ENCODE peak calls at places on chromosome X, in six cellular contexts. D is Panc1; V is CD8-positive, alpha-beta memory T cell; Y is PC-3; H is activated CD4-positive, alpha-beta memory T cell treated with anti-CD3 and anti-CD28 coated beads for 36 hours; B is brain pericyte. W is an unnamed sample.

GRCh38 chrX:128035318-128035717 is 16.9 kb downstream of the ACTRT1 start:
- DNase-seq in D (no peak), V (no peak), Y (no peak), H (no peak), B (no peak), W (no peak)

GRCh38 chrX:148135738-148136137 is 154.6 kb downstream of the FMR1NB start:
- DNase-seq in D (no peak), V (no peak), Y (peak), H (no peak), B (no peak), W (no peak)

GRCh38 chrX:69179380-69179911 is 14.2 kb upstream of the PJA1 start:
- DNase-seq in D (no peak), V (no peak), Y (no peak), H (no peak), B (no peak), W (no peak)

GRCh38 chrX:46912098-46912672 is at the start of gene JADE3:
- DNase-seq in D (peak), V (no peak), Y (peak), H (peak), B (no peak), W (peak)

GRCh38 chrX:42246814-42247213 is 323.5 kb upstream of the CASK start:
- DNase-seq in D (no peak), V (no peak), Y (peak), H (no peak), B (no peak), W (peak)

GRCh38 chrX:17876135-17876534 is 15.0 kb upstream of the RAI2 start:
- DNase-seq in D (no peak), V (no peak), Y (peak), H (no peak), B (no peak), W (no peak)

GRCh38 chrX:23884427-23885024 is 23.2 kb downstream of the APOO start:
- DNase-seq in D (no peak), V (no peak), Y (peak), H (no peak), B (no peak), W (no peak)

GRCh38 chrX:136255543-136255942 is 4.3 kb upstream of the MAP7D3 start:
- DNase-seq in D (no peak), V (no peak), Y (no peak), H (no peak), B (no peak), W (no peak)

GRCh38 chrX:87664381-87664780 is 146.8 kb downstream of the KLHL4 start:
- DNase-seq in D (peak), V (no peak), Y (peak), H (no peak), B (no peak), W (no peak)

GRCh38 chrX:30620980-30621716 is 32.1 kb upstream of the GK start:
- DNase-seq in D (no peak), V (no peak), Y (peak), H (no peak), B (no peak), W (peak)

GRCh38 chrX:150984164-150984824 is 1.2 kb downstream of the HMGB3 start:
- DNase-seq in D (no peak), V (no peak), Y (no peak), H (peak), B (no peak), W (peak)

GRCh38 chrX:46710927-46711623 is 47.8 kb downstream of the SLC9A7 start:
- DNase-seq in D (no peak), V (no peak), Y (no peak), H (peak), B (no peak), W (peak)

GRCh38 chrX:115147220-115147619 is 42.0 kb upstream of the RBMXL3 start:
- DNase-seq in D (no peak), V (no peak), Y (peak), H (no peak), B (no peak), W (no peak)

GRCh38 chrX:2500681-2501151 is at the start of the genes DHRSX and ZBED1:
- DNase-seq in D (no peak), V (peak), Y (peak), H (peak), B (no peak), W (peak)

GRCh38 chrX:123673813-123674212 is 59.0 kb downstream of the THOC2 start:
- DNase-seq in D (no peak), V (no peak), Y (no peak), H (no peak), B (no peak), W (no peak)

GRCh38 chrX:75158054-75158453 is 2.0 kb upstream of the ABCB7 start:
- DNase-seq in D (no peak), V (no peak), Y (no peak), H (no peak), B (no peak), W (no peak)

GRCh38 chrX:34053931-34054330 is 78.2 kb downstream of the FAM47A start:
- DNase-seq in D (no peak), V (no peak), Y (no peak), H (no peak), B (no peak), W (no peak)

GRCh38 chrX:80181079-80181478 is 166.5 kb downstream of the TBX22 start:
- DNase-seq in D (no peak), V (no peak), Y (peak), H (no peak), B (no peak), W (no peak)

GRCh38 chrX:71859637-71860036 is 51.0 kb upstream of the NHSL2 start:
- DNase-seq in D (peak), V (peak), Y (peak), H (peak), B (no peak), W (peak)

GRCh38 chrX:17597836-17598434 is 139.4 kb upstream of the SCML1 start:
- DNase-seq in D (no peak), V (no peak), Y (no peak), H (no peak), B (peak), W (peak)

GRCh38 chrX:134936542-134936941 is 54.2 kb upstream of the SMIM10 start:
- DNase-seq in D (no peak), V (no peak), Y (peak), H (no peak), B (no peak), W (no peak)

GRCh38 chrX:40156472-40157227 is 58.9 kb upstream of the BCOR start:
- DNase-seq in D (no peak), V (no peak), Y (no peak), H (no peak), B (no peak), W (no peak)

GRCh38 chrX:71052721-71053120 is 15.4 kb downstream of the SNX12 start:
- DNase-seq in D (no peak), V (no peak), Y (no peak), H (no peak), B (no peak), W (no peak)

GRCh38 chrX:1153940-1154339 is 58.5 kb downstream of the CRLF2 start:
- DNase-seq in D (no peak), V (no peak), Y (peak), H (no peak), B (no peak), W (no peak)

GRCh38 chrX:103220511-103221406 is 5.9 kb downstream of the BEX4 start:
- DNase-seq in D (no peak), V (no peak), Y (no peak), H (no peak), B (no peak), W (no peak)

GRCh38 chrX:96770315-96770714 is 85.7 kb downstream of the DIAPH2 start:
- DNase-seq in D (no peak), V (no peak), Y (peak), H (no peak), B (no peak), W (no peak)

GRCh38 chrX:144896323-144896722 is 351.0 kb upstream of the SPANXN1 start:
- DNase-seq in D (no peak), V (no peak), Y (peak), H (no peak), B (no peak), W (no peak)

GRCh38 chrX:135396109-135396508 is 25.6 kb upstream of the SMIM10L2A start:
- DNase-seq in D (no peak), V (no peak), Y (peak), H (no peak), B (no peak), W (peak)

GRCh38 chrX:94400488-94400887 is 726.5 kb downstream of the FAM133A start:
- DNase-seq in D (no peak), V (no peak), Y (peak), H (no peak), B (no peak), W (no peak)

GRCh38 chrX:150038977-150039599 is 100.8 kb upstream of the EOLA2 start:
- DNase-seq in D (no peak), V (no peak), Y (peak), H (no peak), B (no peak), W (no peak)

GRCh38 chrX:155262970-155263754 is 1.1 kb downstream of the RAB39B start:
- DNase-seq in D (no peak), V (peak), Y (no peak), H (no peak), B (no peak), W (no peak)

GRCh38 chrX:8783100-8784098 is 17.8 kb downstream of the FAM9A start:
- DNase-seq in D (no peak), V (peak), Y (peak), H (peak), B (peak), W (peak)

GRCh38 chrX:68723491-68724155 is 76.2 kb downstream of the STARD8 start:
- DNase-seq in D (no peak), V (no peak), Y (no peak), H (no peak), B (no peak), W (no peak)